ENCODE peak calls at places on chromosome 18, in six cellular contexts. G is HepG2, F is A549, E is upper lobe of left lung, D is K562, H is GM12878. A is an unnamed sample.

GRCh38 chr18:12317664-12318333 is 9.8 kb downstream of the TUBB6 start:
- ATAC-seq in D (no peak), E (peak), G (no peak), H (peak), F (peak), A (peak)

GRCh38 chr18:73232933-73233332 is 365.1 kb upstream of the NETO1 start:
- ATAC-seq in H (peak), F (no peak), G (no peak), D (no peak), E (no peak), A (no peak)

GRCh38 chr18:65934874-65935273 is 184.1 kb downstream of the CDH7 start:
- ATAC-seq in G (no peak), H (no peak), E (no peak), D (no peak), F (no peak), A (no peak)

GRCh38 chr18:8807502-8807833 is 102.1 kb downstream of the MTCL1 start:
- ATAC-seq in H (no peak), F (no peak), E (no peak), D (no peak), G (no peak), A (no peak)

GRCh38 chr18:76977681-76978234 is 154.8 kb downstream of the MBP start:
- ATAC-seq in H (no peak), D (no peak), E (no peak), F (no peak), G (no peak), A (no peak)

GRCh38 chr18:58337688-58338087 is 291.2 kb downstream of the ALPK2 start:
- ATAC-seq in G (no peak), F (no peak), D (no peak), E (no peak), H (no peak), A (no peak)

GRCh38 chr18:50734342-50734741 is 85.5 kb downstream of the MRO start:
- ATAC-seq in F (no peak), G (no peak), H (no peak), E (no peak), D (no peak), A (no peak)

GRCh38 chr18:21243041-21243431 is 1.0 kb downstream of the GREB1L start:
- ATAC-seq in E (no peak), G (peak), F (peak), H (no peak), D (no peak), A (no peak)

GRCh38 chr18:48785091-48785614 is 165.6 kb downstream of the SMAD7 start:
- ATAC-seq in F (no peak), E (no peak), G (no peak), D (no peak), H (peak), A (no peak)

GRCh38 chr18:48786621-48787522 is 163.9 kb downstream of the SMAD7 start:
- ATAC-seq in D (no peak), F (no peak), H (no peak), E (no peak), G (no peak), A (no peak)

GRCh38 chr18:48787523-48788151 is 163.1 kb downstream of the SMAD7 start:
- ATAC-seq in H (no peak), E (no peak), G (no peak), F (no peak), D (no peak), A (no peak)

GRCh38 chr18:48784654-48785053 is 166.1 kb downstream of the SMAD7 start:
- ATAC-seq in H (peak), D (no peak), E (no peak), F (no peak), G (no peak), A (no peak)

GRCh38 chr18:48785686-48786470 is 164.9 kb downstream of the SMAD7 start:
- ATAC-seq in H (no peak), D (no peak), E (no peak), F (no peak), G (no peak), A (no peak)
- TF ChIP-seq CTCF in H (no peak), D (no peak), E (no peak), F (no peak), G (no peak), A (no peak)

DNA sequence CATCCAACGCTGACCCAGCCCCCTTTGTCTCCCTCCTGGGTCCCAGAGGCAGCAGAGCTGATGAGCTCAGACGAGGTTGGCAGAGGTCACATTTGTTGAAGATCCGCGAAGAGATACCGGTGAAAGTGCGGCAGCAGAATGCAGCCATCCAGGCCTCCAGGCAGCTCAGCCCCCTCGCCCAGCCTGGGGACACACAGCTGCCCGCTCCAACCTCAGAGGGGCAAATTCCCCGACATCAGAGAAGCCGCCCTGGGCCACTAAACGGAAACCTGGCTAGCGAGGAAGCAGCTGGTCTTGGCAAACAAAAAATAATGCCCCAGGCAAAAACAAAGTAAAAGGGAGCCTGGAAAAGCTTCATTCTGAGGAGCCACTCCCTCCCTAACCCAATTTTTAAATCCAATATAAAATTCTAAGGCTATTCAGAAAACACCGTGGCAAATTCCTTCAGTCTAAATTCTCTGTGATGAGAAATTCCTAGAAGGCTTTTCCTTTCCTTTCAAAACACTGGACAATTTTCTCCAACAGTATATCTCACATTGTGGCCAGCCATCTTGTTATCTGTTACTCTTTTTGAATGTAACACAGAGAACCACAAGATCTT is 262.4 kb downstream of the SS18 start:
- ATAC-seq in F (no peak), E (no peak), D (no peak), H (no peak), G (peak), A (no peak)
- TF ChIP-seq EP300 in F (no peak), E (no peak), D (no peak), H (no peak), G (no peak), A (no peak)

GRCh38 chr18:3441290-3441689 is 8.7 kb upstream of the TGIF1 start:
- ATAC-seq in H (no peak), F (peak), D (peak), E (no peak), G (peak), A (peak)
- TF ChIP-seq CTCF in H (no peak), F (peak), D (peak), E (peak), G (peak), A (peak)

DNA sequence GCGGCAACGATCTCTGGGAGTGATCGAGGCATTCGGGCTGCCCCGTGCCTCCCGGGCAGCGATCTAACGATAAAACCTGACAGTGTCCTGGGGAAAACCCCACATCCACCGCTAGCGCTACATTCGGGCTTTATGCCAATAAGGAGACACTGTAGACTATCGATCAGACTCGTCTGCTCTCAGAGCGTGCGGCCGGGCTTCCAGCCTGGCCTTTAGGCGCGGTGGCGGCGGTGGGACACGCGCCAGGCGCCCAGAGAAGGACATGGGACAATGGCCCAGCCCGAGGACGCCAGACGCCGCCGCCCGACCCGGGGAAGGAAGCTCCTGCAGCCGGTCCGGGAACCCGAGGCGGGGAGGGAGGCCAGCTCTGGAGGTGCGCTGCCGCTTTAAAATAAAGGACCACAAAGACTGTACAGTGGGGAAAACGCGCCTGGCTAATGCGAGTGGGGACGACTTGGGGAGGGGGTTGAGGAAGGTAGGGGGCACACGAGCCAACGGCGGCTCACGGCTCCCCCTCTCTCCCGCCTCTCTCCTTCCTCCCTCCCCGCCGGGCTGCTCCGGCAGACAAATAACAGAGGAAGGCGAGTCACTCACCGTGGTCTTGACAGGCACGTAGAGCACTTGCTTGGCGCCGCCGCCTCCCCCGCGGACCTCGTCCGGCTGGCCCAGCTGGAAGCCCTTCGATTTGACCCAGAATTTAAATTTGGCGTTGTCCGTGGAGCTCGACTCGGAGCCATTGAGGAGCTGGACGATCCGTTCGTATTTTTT is 2.1 kb downstream of the NOL4 start:
- ATAC-seq in D (no peak), G (peak), H (peak), F (peak), E (no peak), A (no peak)
- TF ChIP-seq EP300 in D (no peak), G (no peak), H (no peak), F (no peak), E (no peak), A (no peak)

A was measured in gastroesophageal sphincter.